ENCODE peak calls at places on chromosome 21, in six cellular contexts. M is PC-3, T is GM23338, C is K562, X is neural progenitor cell, F is fibroblast of lung. N is an unnamed sample. For H3K36me3, the result is how much of the 10 kb centered on the place peaks cover.

GRCh38 chr21:28714795-28715464 is 277.7 kb downstream of the LTN1 start:
- DNase-seq in T (no peak), M (no peak), X (no peak), C (no peak), F (peak), N (no peak)

GRCh38 chr21:45596704-45597318 is 46.7 kb upstream of the PCBP3 start:
- DNase-seq in M (peak), F (peak), C (peak), X (peak), T (peak), N (peak)

GRCh38 chr21:21897275-21897883 is 899.2 kb downstream of the NCAM2 start:
- DNase-seq in X (no peak), F (peak), C (no peak), T (no peak), M (peak), N (no peak)

GRCh38 chr21:36661511-36662309 is 37.2 kb upstream of the SIM2 start:
- DNase-seq in M (peak), F (peak), X (peak), T (peak), C (peak), N (peak)

GRCh38 chr21:14706712-14707111 is 160.6 kb upstream of the SAMSN1 start:
- DNase-seq in C (no peak), F (no peak), M (no peak), X (no peak), T (no peak), N (no peak)

GRCh38 chr21:29406385-29406784 is 107.7 kb downstream of the BACH1 start:
- DNase-seq in X (no peak), T (no peak), C (no peak), M (no peak), F (peak), N (no peak)

GRCh38 chr21:38938343-38938742 is 132.6 kb downstream of the ETS2 start:
- DNase-seq in F (no peak), T (peak), C (no peak), X (peak), M (no peak), N (no peak)

GRCh38 chr21:28421716-28422480 is 570.8 kb downstream of the LTN1 start:
- DNase-seq in M (peak), F (peak), X (no peak), T (no peak), C (no peak), N (no peak)

GRCh38 chr21:46557469-46557868 is 47.4 kb downstream of the S100B start:
- DNase-seq in M (no peak), T (no peak), C (no peak), F (no peak), X (no peak), N (no peak)

GRCh38 chr21:46613391-46613790 is 8.5 kb upstream of the S100B start:
- DNase-seq in X (no peak), M (no peak), C (no peak), T (no peak), F (no peak), N (no peak)

GRCh38 chr21:20882462-20883415 is 115.5 kb upstream of the NCAM2 start:
- DNase-seq in T (peak), X (peak), C (peak), F (peak), M (peak), N (peak)

GRCh38 chr21:14725219-14725618 is 179.1 kb upstream of the SAMSN1 start:
- DNase-seq in C (no peak), F (no peak), X (no peak), M (no peak), T (no peak), N (no peak)

GRCh38 chr21:46111857-46112730 is 14.2 kb downstream of the COL6A2 start:
- DNase-seq in X (no peak), C (no peak), F (no peak), T (no peak), M (no peak), N (no peak)

GRCh38 chr21:27112186-27112585 is 145.3 kb upstream of the ADAMTS5 start:
- DNase-seq in C (no peak), T (no peak), M (peak), X (no peak), F (no peak), N (no peak)

DNA sequence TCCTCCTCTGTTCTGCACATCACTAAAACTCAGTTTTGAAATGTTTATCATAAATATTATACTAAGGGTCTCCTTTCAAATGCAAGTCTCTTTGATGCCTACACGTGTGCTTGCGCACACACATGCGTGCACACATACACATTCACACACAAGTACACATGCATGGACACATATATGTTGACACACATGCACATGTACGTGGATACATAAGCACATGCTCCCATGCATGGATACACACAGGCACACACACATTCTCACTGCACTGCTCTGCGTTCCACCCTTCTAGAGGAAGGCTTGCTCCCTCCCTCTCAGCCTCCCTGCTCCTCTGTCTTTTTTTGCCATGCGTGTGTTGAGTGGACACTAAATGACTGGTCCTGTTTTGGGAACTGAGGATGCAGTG is 162.7 kb downstream of the PCP4 start:
- DNase-seq in X (no peak), M (no peak), T (no peak), C (no peak), F (no peak), N (no peak)
- H3K36me3 ChIP-seq in X (under half), M (under half), T (under half), C (under half), F (under half), N (under half)

GRCh38 chr21:42221581-42222345 is 2.8 kb downstream of the ABCG1 start:
- DNase-seq in C (no peak), M (no peak), T (no peak), X (no peak), F (peak), N (no peak)

GRCh38 chr21:42222386-42222785 is 3.4 kb downstream of the ABCG1 start:
- DNase-seq in X (no peak), C (no peak), T (no peak), F (no peak), M (no peak), N (no peak)

GRCh38 chr21:42220138-42220701 is 1.3 kb downstream of the ABCG1 start:
- DNase-seq in C (no peak), M (peak), X (peak), T (peak), F (peak), N (peak)

GRCh38 chr21:42218836-42219605 is at the start of gene ABCG1:
- DNase-seq in M (peak), X (peak), T (peak), F (peak), C (peak), N (no peak)

GRCh38 chr21:42219606-42220137 is 732 bp downstream of the ABCG1 start:
- DNase-seq in T (peak), M (no peak), X (peak), F (peak), C (no peak), N (no peak)
- TF ChIP-seq EZH2 in T (no peak), M (no peak), X (no peak), F (no peak), C (no peak), N (no peak)

GRCh38 chr21:41914358-41914757 is 35.2 kb upstream of the PRDM15 start:
- DNase-seq in F (no peak), X (no peak), C (no peak), T (no peak), M (no peak), N (no peak)

GRCh38 chr21:41914965-41915364 is 35.8 kb upstream of the PRDM15 start:
- DNase-seq in M (no peak), C (no peak), F (no peak), T (no peak), X (no peak), N (no peak)

GRCh38 chr21:41916888-41917433 is 36.9 kb downstream of the C2CD2 start:
- DNase-seq in T (no peak), F (no peak), C (no peak), X (no peak), M (no peak), N (no peak)

GRCh38 chr21:41917531-41917930 is 36.3 kb downstream of the C2CD2 start:
- DNase-seq in C (no peak), M (no peak), X (no peak), T (no peak), F (no peak), N (no peak)

GRCh38 chr21:41913230-41913629 is 34.1 kb upstream of the PRDM15 start:
- DNase-seq in F (no peak), M (no peak), X (no peak), T (no peak), C (no peak), N (no peak)
- H3K36me3 ChIP-seq in F (under half), M (half or more), X (under half), T (under half), C (half or more), N (under half)

DNA sequence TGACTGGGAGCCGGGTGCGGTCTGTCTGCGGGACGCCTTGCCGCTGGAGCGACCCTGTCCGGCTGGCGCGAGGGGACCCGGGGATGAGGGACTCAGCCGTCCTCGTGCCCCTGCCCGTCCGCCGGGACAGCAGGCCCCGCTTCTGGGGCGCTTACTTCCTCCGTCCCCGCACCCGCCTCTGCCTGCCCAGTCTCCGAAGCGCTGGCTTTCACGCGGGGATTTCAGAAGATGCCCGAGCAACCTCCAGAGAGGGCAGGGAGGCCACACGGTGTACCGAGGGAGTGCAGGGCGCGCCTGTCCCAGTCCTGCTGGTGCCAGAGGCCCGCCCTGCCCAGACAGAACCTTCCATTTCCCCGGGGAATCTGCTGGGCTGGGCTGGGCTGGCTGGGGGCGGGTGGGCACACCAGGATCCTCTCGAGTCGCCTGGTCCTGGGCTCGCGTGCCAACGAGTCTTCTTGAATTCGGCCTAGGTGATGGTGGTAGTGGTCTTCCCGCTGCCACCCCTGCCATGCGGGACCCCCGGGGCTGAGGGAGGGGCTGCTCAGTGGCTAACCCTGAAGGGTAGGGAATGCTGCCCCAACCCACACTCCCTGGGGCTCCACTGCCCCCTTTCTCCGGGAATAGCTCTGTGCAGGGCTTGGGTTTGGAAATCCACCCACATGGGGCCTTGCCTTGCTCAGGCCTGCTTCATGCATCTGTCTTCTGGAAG is 2.5 kb upstream of the TRPM2 start:
- DNase-seq in T (no peak), F (no peak), C (no peak), M (no peak), X (no peak), N (no peak)
- TF ChIP-seq EZH2 in T (peak), F (no peak), C (no peak), M (no peak), X (no peak), N (no peak)

DNA sequence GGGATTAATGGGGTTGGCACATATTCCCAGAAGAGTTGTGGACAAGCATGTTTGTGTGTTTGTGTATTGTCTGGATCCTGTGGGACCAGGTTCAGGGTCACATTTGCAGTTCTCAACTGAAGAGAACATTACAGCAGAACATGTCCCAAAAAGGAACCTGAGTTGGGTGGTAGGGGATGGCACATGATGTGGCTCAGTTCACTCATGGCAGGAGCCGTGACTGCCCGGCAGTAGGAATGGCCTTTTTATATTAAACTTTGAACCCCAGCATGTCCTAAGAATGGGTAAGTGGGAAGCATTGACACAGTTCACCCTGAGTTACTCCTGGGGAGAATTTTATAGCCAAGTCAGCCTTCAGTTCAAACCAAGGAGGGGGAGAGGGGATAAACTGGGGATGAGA is 41.3 kb downstream of the CXADR start:
- DNase-seq in C (no peak), M (no peak), T (no peak), F (no peak), X (no peak), N (no peak)
- H3K36me3 ChIP-seq in C (under half), M (under half), T (under half), F (under half), X (under half), N (under half)

DNA sequence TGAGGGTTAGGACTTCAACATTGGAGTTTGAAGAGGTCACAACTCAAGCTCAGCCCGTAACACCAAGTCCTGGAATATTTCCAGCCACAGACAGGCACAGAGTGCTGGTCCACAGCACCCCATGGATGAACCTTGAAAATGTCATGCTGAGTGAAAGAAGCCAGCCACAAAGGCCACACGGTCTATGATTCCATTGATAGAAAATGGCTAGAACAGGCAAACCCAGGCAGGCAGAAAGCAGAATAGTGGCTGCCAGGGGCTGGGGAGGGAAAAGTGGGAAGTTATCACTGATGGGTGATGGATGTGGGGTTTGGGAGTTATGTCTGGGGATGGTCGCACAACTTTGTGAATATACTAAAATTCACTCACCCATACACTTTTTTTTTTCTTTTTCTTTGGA is 21.3 kb downstream of the MX1 start:
- DNase-seq in C (no peak), X (no peak), M (no peak), T (no peak), F (no peak), N (no peak)
- TF ChIP-seq EZH2 in C (no peak), X (no peak), M (no peak), T (no peak), F (no peak), N (no peak)

DNA sequence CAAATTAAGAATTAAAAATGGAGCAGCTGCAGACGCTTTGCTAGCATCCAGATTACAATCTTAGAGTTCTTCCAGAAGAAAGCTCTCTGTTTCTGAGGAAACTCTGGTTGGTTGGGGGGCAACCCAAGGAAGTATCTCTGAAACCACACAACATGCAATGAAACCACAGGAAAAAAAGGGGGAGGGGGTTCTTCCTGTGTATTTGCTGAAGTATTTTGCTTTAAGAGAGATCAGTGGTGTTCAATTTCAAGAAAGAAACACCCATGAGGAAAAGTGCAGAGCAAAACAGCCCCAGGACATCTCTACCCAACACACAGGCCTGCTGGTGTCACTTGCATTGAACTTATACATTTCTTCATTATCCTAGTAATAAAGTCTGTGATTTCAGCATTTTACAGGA is 19.7 kb upstream of the TIAM1 start:
- DNase-seq in T (no peak), F (peak), C (no peak), X (no peak), M (no peak), N (no peak)
- H3K36me3 ChIP-seq in T (under half), F (under half), C (under half), X (under half), M (under half), N (under half)

DNA sequence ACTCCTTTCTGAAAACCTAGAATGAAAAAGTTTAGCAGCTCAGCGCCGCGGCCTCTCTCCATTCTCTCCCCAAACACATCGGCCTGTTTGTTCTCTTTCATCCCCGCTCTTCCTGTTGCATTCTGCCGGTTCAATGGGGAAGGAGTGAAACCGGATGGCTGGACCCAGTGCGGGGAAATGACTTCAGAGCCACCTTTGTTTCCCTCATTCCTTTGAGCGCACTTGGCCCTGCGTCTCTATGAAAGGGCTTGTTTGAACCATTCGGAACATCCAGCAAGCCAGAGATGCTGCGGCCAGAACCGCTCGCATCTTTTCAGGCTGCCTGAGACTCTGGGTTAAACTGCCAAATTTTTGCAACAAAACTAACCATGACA is 5.3 kb upstream of the OLIG1 start:
- DNase-seq in T (peak), X (peak), C (no peak), M (no peak), F (no peak), N (no peak)
- TF ChIP-seq EZH2 in T (no peak), X (peak), C (no peak), M (no peak), F (no peak), N (no peak)

GRCh38 chr21:34857122-34857713 is 188.4 kb downstream of the CLIC6 start:
- DNase-seq in T (no peak), M (no peak), X (no peak), C (no peak), F (no peak), N (no peak)
- H3K36me3 ChIP-seq in T (under half), M (half or more), X (under half), C (half or more), F (under half), N (half or more)